ENCODE peak calls at places on chromosomes 5 and 9, in ten cellular contexts. V is H4; Z is fibroblast of the aortic adventitia; O is spleen; A is activated CD4-positive, alpha-beta T cell treated with anti-CD3 and anti-CD28 coated beads for 48 hours; X is T-helper 17 cell; H is germinal center; E is amniotic epithelial cell; B is GM10248; I is tibial artery. Q is an unnamed sample.
A peak's percentile ranks its signal among the peaks of the same experiment; 100 is the strongest.

GRCh38 chr9:125323615-125324014 is 62.0 kb downstream of the GAPVD1 start:
- DNase-seq in Z (peak; percentile 40), A (no peak), I (no peak), O (no peak), H (no peak), B (no peak), E (peak; percentile 9), V (no peak), X (no peak), Q (no peak)

GRCh38 chr9:22040760-22041159 is 31.7 kb upstream of the CDKN2B start:
- DNase-seq in E (peak; percentile 86), O (no peak), Z (peak; percentile 81), A (no peak), I (no peak), X (no peak), B (no peak), V (no peak), H (no peak), Q (no peak)

GRCh38 chr9:37146372-37146771 is 26.0 kb downstream of the ZCCHC7 start:
- DNase-seq in V (no peak), X (no peak), O (no peak), E (no peak), A (no peak), I (no peak), Z (no peak), B (peak; percentile 20), H (peak; percentile 8), Q (peak; percentile 75)

GRCh38 chr5:107812570-107813141 is 141.9 kb upstream of the EFNA5 start:
- DNase-seq in E (peak; percentile 60), A (no peak), H (no peak), O (no peak), X (no peak), B (peak; percentile 63), I (no peak), Z (peak; percentile 9), V (no peak), Q (no peak)

GRCh38 chr5:86101966-86102365 is 515.8 kb upstream of the COX7C start:
- DNase-seq in I (no peak), A (no peak), E (no peak), Z (no peak), X (no peak), B (no peak), O (peak; percentile 64), V (no peak), H (no peak), Q (no peak)

GRCh38 chr9:134928796-134929559 is 11.3 kb upstream of the FCN1 start:
- DNase-seq in V (no peak), I (peak; percentile 72), E (no peak), A (no peak), Z (no peak), H (peak; percentile 74), B (peak; percentile 48), X (no peak), O (peak; percentile 88), Q (no peak)

GRCh38 chr5:60376860-60377259 is 323.1 kb downstream of the DEPDC1B start:
- DNase-seq in B (no peak), H (no peak), I (no peak), A (no peak), Z (no peak), V (no peak), O (no peak), E (no peak), X (no peak), Q (no peak)

GRCh38 chr9:69157751-69158466 is 16.2 kb upstream of the TJP2 start:
- DNase-seq in X (no peak), O (no peak), A (peak; percentile 31), I (no peak), Z (peak; percentile 66), V (no peak), B (no peak), H (no peak), E (peak; percentile 86), Q (no peak)

GRCh38 chr9:16551692-16552091 is 318.8 kb downstream of the BNC2 start:
- DNase-seq in V (no peak), A (no peak), E (no peak), I (no peak), B (no peak), H (no peak), O (no peak), X (no peak), Z (no peak), Q (no peak)

GRCh38 chr9:91954841-91955471 is 4.9 kb upstream of the ROR2 start:
- DNase-seq in H (peak; percentile 31), E (peak; percentile 69), A (peak; percentile 48), Z (peak; percentile 73), I (no peak), X (no peak), B (peak; percentile 45), V (peak; percentile 43), O (no peak), Q (peak; percentile 78)

GRCh38 chr5:83059341-83059740 is 17.9 kb downstream of the TMEM167A start:
- DNase-seq in E (no peak), B (no peak), X (no peak), Z (no peak), I (no peak), V (no peak), A (no peak), O (no peak), H (no peak), Q (no peak)

GRCh38 chr9:4591123-4591500 is 71.0 kb upstream of the PLPP6 start:
- DNase-seq in Z (peak; percentile 69), X (no peak), A (no peak), V (no peak), E (no peak), H (no peak), I (no peak), O (no peak), B (no peak), Q (no peak)

GRCh38 chr5:39783756-39784421 is 359.1 kb upstream of the DAB2 start:
- DNase-seq in E (no peak), A (no peak), Z (peak; percentile 39), V (no peak), H (no peak), X (no peak), B (no peak), I (no peak), O (no peak), Q (no peak)

GRCh38 chr9:34664281-34665108 is 2.0 kb upstream of the CCL27 start:
- DNase-seq in Z (peak; percentile 77), O (peak; percentile 85), E (peak; percentile 67), H (peak; percentile 78), B (peak; percentile 68), A (peak; percentile 88), V (peak; percentile 81), I (peak; percentile 91), X (peak; percentile 74), Q (peak; percentile 91)

GRCh38 chr5:4720831-4721230 is 419.3 kb upstream of the ADAMTS16 start:
- DNase-seq in X (no peak), V (peak; percentile 44), Z (peak; percentile 76), O (no peak), B (no peak), E (no peak), I (no peak), A (no peak), H (no peak), Q (no peak)

GRCh38 chr5:93359958-93360305 is 221.1 kb downstream of the NR2F1-AS1 start:
- DNase-seq in I (no peak), V (no peak), H (no peak), A (no peak), O (no peak), E (no peak), B (no peak), X (no peak), Z (no peak), Q (no peak)

GRCh38 chr5:74432240-74432639 is 208.3 kb downstream of the ENC1 start:
- DNase-seq in I (no peak), A (no peak), B (no peak), E (no peak), X (no peak), H (no peak), V (no peak), O (no peak), Z (no peak), Q (no peak)

GRCh38 chr5:149297340-149298023 is 25.8 kb downstream of the AFAP1L1 start:
- DNase-seq in O (no peak), Z (no peak), H (no peak), A (no peak), E (peak; percentile 53), X (no peak), I (no peak), V (no peak), B (no peak), Q (no peak)

GRCh38 chr5:93583799-93584530 is 943 bp downstream of the NR2F1 start:
- DNase-seq in A (peak; percentile 48), O (peak; percentile 88), E (peak; percentile 64), X (no peak), V (peak; percentile 24), B (no peak), I (no peak), H (no peak), Z (peak; percentile 56), Q (peak; percentile 77)

GRCh38 chr5:68932830-68933434 is 160.9 kb upstream of the SLC30A5 start:
- DNase-seq in H (no peak), E (no peak), X (no peak), A (peak; percentile 24), V (no peak), Z (no peak), O (no peak), B (no peak), I (no peak), Q (peak; percentile 64)

GRCh38 chr5:67287795-67288194 is 91.2 kb upstream of the CD180 start:
- DNase-seq in O (no peak), E (peak; percentile 74), B (no peak), X (no peak), A (no peak), Z (peak; percentile 70), H (no peak), V (no peak), I (no peak), Q (no peak)

GRCh38 chr9:95383198-95383673 is 65.7 kb upstream of the FANCC start:
- DNase-seq in E (peak; percentile 90), Z (peak; percentile 64), H (no peak), V (peak; percentile 88), X (no peak), O (no peak), I (no peak), B (no peak), A (no peak), Q (no peak)

GRCh38 chr5:135740475-135740874 is 94.0 kb upstream of the SLC25A48 start:
- DNase-seq in V (no peak), Z (no peak), A (no peak), B (no peak), E (peak; percentile 4), H (no peak), X (no peak), O (no peak), I (no peak), Q (no peak)

GRCh38 chr5:117657591-117657990 is 1083.0 kb upstream of the SEMA6A start:
- DNase-seq in H (no peak), I (no peak), A (no peak), V (no peak), X (no peak), Z (peak; percentile 3), E (no peak), B (no peak), O (no peak), Q (no peak)

GRCh38 chr5:132298813-132299212 is 4.6 kb downstream of the SLC22A4 start:
- DNase-seq in X (no peak), V (no peak), H (no peak), Z (no peak), I (no peak), B (no peak), O (no peak), A (no peak), E (no peak), Q (no peak)

GRCh38 chr5:142014911-142015584 is 2.2 kb upstream of the GNPDA1 start:
- DNase-seq in A (peak; percentile 67), B (peak; percentile 58), V (peak; percentile 65), X (peak; percentile 27), O (no peak), E (peak; percentile 60), Z (peak; percentile 68), H (peak; percentile 67), I (no peak), Q (peak; percentile 90)

GRCh38 chr5:172172912-172173591 is 15.0 kb downstream of the STK10 start:
- DNase-seq in I (no peak), E (no peak), B (no peak), Z (no peak), V (no peak), X (no peak), A (no peak), O (no peak), H (no peak), Q (no peak)

GRCh38 chr9:135088348-135088978 is 995 bp downstream of the OLFM1 start:
- DNase-seq in E (no peak), Z (no peak), V (no peak), X (no peak), I (no peak), B (no peak), H (no peak), O (no peak), A (no peak), Q (no peak)